ENCODE peak calls at places on chromosome 12, in four cellular contexts. H, E, M and Z are unnamed samples.

GRCh38 chr12:46470039-46470627 is 97.6 kb upstream of the SLC38A2 start:
- DNase-seq in H (no peak), E (no peak), M (no peak), Z (no peak)

GRCh38 chr12:4787965-4788364 is 67.8 kb downstream of the GALNT8 start:
- DNase-seq in E (no peak), H (no peak), M (no peak), Z (no peak)

GRCh38 chr12:116370004-116370404 is 92.5 kb upstream of the MED13L start:
- DNase-seq in E (peak; percentile 95), H (peak; percentile 91), M (no peak), Z (no peak)

GRCh38 chr12:46318037-46318436 is 49.2 kb upstream of the SLC38A1 start:
- DNase-seq in E (no peak), M (no peak), H (no peak), Z (no peak)

GRCh38 chr12:57810450-57810849 is 8.1 kb downstream of the AVIL start:
- DNase-seq in H (no peak), M (peak; percentile 86), E (peak; percentile 73), Z (peak; percentile 88)

GRCh38 chr12:2876431-2877046 is 435 bp downstream of the FOXM1 start:
- DNase-seq in H (peak; percentile 54), M (peak; percentile 48), E (peak; percentile 29), Z (peak; percentile 20)

GRCh38 chr12:47636908-47637780 is 68.7 kb downstream of the RPAP3 start:
- DNase-seq in H (peak; percentile 5), M (peak; percentile 73), E (no peak), Z (peak; percentile 77)

GRCh38 chr12:1920436-1920835 is 2.0 kb upstream of the CACNA2D4 start:
- DNase-seq in M (no peak), H (no peak), E (no peak), Z (no peak)

GRCh38 chr12:124386661-124387509 is 92.0 kb downstream of the RFLNA start:
- DNase-seq in E (no peak), M (no peak), H (peak; percentile 57), Z (peak; percentile 44)

GRCh38 chr12:90275088-90275487 is 566.5 kb upstream of the ATP2B1 start:
- DNase-seq in H (no peak), E (no peak), M (no peak), Z (no peak)

GRCh38 chr12:14272954-14273910 is 92.2 kb upstream of the ATF7IP start:
- DNase-seq in M (peak; percentile 78), H (peak; percentile 29), E (peak; percentile 46), Z (peak; percentile 21)

GRCh38 chr12:84785951-84786350 is 126.6 kb downstream of the SLC6A15 start:
- DNase-seq in H (no peak), E (peak; percentile 31), M (no peak), Z (no peak)

GRCh38 chr12:74514098-74514872 is 23.4 kb upstream of the ATXN7L3B start:
- DNase-seq in E (no peak), H (no peak), M (peak; percentile 11), Z (no peak)

GRCh38 chr12:25276199-25276937 is 25.6 kb upstream of the KRAS start:
- DNase-seq in E (peak; percentile 92), M (peak; percentile 93), H (peak; percentile 93), Z (peak; percentile 82)

GRCh38 chr12:111368291-111368683 is 608 bp downstream of the PHETA1 start:
- DNase-seq in M (no peak), H (peak; percentile 24), E (no peak), Z (no peak)

GRCh38 chr12:68317047-68317667 is 15.0 kb downstream of the MDM1 start:
- DNase-seq in H (peak; percentile 59), M (no peak), E (peak; percentile 40), Z (peak; percentile 65)

GRCh38 chr12:44117368-44117767 is 281.5 kb downstream of the TMEM117 start:
- DNase-seq in M (peak; percentile 36), E (no peak), H (no peak), Z (peak; percentile 5)

GRCh38 chr12:73935817-73936216 is 601.8 kb upstream of the ATXN7L3B start:
- DNase-seq in E (no peak), M (peak; percentile 2), H (peak; percentile 6), Z (peak; percentile 57)

GRCh38 chr12:108236366-108236765 is 102.7 kb downstream of the CMKLR1 start:
- DNase-seq in M (no peak), E (no peak), H (no peak), Z (no peak)

GRCh38 chr12:115341442-115341841 is 657.5 kb upstream of the TBX3 start:
- DNase-seq in E (peak; percentile 97), M (peak; percentile 100), H (peak; percentile 100), Z (peak; percentile 99)

GRCh38 chr12:49667319-49668090 is 39.7 kb downstream of the FMNL3 start:
- DNase-seq in E (peak; percentile 68), M (no peak), H (peak; percentile 72), Z (no peak)

GRCh38 chr12:53427905-53428594 is 4.4 kb downstream of the AMHR2 start:
- DNase-seq in H (peak; percentile 89), M (peak; percentile 98), E (peak; percentile 95), Z (peak; percentile 97)

GRCh38 chr12:542290-543113 is 82.8 kb downstream of the B4GALNT3 start:
- DNase-seq in M (no peak), E (no peak), H (no peak), Z (no peak)

GRCh38 chr12:51403744-51404143 is 12.5 kb upstream of the GALNT6 start:
- DNase-seq in H (no peak), E (no peak), M (no peak), Z (no peak)

GRCh38 chr12:53591301-53592206 is 34.6 kb downstream of the ATF7 start:
- DNase-seq in M (no peak), E (no peak), H (peak; percentile 45), Z (no peak)

GRCh38 chr12:66627270-66627987 is 51.4 kb downstream of the GRIP1 start:
- DNase-seq in E (no peak), H (no peak), M (no peak), Z (no peak)

GRCh38 chr12:80151131-80151530 is 51.8 kb downstream of the OTOGL start:
- DNase-seq in E (no peak), H (no peak), M (no peak), Z (no peak)

GRCh38 chr12:121240484-121241202 is 30.7 kb downstream of the P2RX4 start:
- DNase-seq in M (no peak), E (peak; percentile 8), H (no peak), Z (no peak)

GRCh38 chr12:102950107-102950949 is 7.1 kb upstream of the ASCL1 start:
- DNase-seq in M (no peak), H (no peak), E (no peak), Z (no peak)

GRCh38 chr12:6199211-6199530 is 1.0 kb upstream of the CD9 start:
- DNase-seq in E (no peak), H (no peak), M (no peak), Z (no peak)

GRCh38 chr12:132558861-132559623 is 51.3 kb downstream of the LRCOL1 start:
- DNase-seq in H (no peak), M (no peak), E (no peak), Z (no peak)

GRCh38 chr12:21934173-21934572 is 7.1 kb downstream of the ABCC9 start:
- DNase-seq in H (no peak), E (peak; percentile 23), M (peak; percentile 8), Z (peak; percentile 55)

DNA sequence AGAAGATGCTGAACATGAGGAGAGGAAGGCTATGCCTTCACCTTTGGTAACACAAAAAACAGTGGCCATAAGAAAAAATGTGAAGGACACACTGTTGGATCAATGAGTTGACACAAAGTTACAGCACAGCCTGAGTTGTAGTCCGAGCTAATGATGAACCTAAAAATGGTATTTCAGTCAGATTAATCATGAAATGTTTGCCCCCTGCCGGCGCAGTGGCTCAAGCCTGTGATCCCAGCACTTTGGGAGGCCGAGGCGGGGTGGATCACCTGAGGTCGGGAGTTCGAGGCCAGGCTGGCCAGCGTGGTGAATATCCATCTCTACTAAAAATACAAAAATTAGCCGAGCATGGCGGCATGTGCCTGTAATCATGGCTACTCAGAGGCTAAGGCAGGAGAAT is 1.3 kb upstream of the CAPRIN2 start:
- DNase-seq in M (no peak), H (no peak), E (no peak), Z (no peak)
- H3K9ac ChIP-seq in M (no peak overlapping the region), H (peak overlapping the region; percentile 93), E (no peak overlapping the region), Z (no peak overlapping the region)

GRCh38 chr12:9700606-9700956 is 31.1 kb downstream of the CLEC2D start:
- DNase-seq in M (no peak), E (no peak), H (no peak), Z (no peak)
- H3K9me3 ChIP-seq in M (no peaks in the 10 kb centered on the region), E (no peaks in the 10 kb centered on the region), H (no peaks in the 10 kb centered on the region), Z (no peaks in the 10 kb centered on the region)

GRCh38 chr12:123148223-123148622 is 2.7 kb downstream of the PITPNM2 start:
- DNase-seq in H (no peak), E (no peak), M (no peak), Z (no peak)
- H3K9ac ChIP-seq in H (no peak overlapping the region), E (no peak overlapping the region), M (no peak overlapping the region), Z (no peak overlapping the region)

DNA sequence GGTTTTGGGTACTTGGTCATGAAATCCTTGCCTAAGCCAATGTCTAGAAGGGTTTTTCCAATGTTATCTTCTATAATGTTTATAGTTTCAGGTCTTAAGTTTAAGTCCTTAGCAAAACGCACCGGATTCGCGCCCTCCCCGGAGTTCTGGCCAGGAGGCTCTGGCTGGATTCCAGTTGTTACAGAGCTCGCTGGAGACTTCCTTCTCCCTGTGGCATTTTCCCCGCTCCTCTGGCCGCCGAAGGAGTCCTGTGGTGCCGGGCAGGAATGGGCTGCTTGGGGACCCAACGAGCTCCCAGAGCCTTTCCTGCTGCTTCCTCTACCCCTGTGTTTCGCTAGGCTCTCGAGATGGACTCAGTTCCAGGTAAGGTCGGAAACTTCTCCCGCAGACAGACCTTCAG is 335.9 kb downstream of the AEBP2 start:
- DNase-seq in E (no peak), M (no peak), H (no peak), Z (no peak)
- H3K9me3 ChIP-seq in E (no peaks in the 10 kb centered on the region), M (no peaks in the 10 kb centered on the region), H (no peaks in the 10 kb centered on the region), Z (no peaks in the 10 kb centered on the region)

GRCh38 chr12:91778938-91779400 is 366.7 kb downstream of the BTG1 start:
- DNase-seq in H (peak; percentile 93), E (peak; percentile 93), M (peak; percentile 99), Z (peak; percentile 97)
- H3K9ac ChIP-seq in H (peak overlapping the region; percentile 82), E (no peak overlapping the region), M (peak overlapping the region; percentile 80), Z (peak overlapping the region; percentile 93)

DNA sequence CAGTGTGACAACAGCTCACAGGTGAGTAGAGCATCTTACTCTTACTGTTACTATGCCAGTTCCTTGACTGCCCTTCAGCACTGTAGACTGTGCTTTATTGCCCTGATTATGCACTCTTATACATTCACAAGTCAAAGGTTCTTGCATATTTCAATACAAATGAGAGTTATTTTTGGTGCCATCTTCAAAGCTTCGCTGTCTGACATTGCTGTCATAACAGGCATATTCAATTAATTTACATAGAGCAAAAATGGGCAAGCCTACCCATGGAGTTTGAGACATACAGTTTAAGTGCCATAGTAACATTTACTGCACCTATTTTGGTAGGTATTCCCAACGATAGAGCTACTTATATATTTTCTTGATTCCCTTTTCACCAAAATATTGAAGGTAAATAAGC is 107.5 kb upstream of the CNTN1 start:
- DNase-seq in E (no peak), H (no peak), M (no peak), Z (no peak)
- H3K9me3 ChIP-seq in E (no peaks in the 10 kb centered on the region), H (peaks cover 17% of the 10 kb centered on the region), M (peaks cover 6% of the 10 kb centered on the region), Z (peaks cover 2% of the 10 kb centered on the region)